ENCODE peak calls at places on chromosomes 2 and 18, in seven cellular contexts. F, S, J, V, A, O and H are unnamed samples.

GRCh38 chr2:156903335-156903734 is 354.2 kb upstream of the GALNT5 start:
- DNase-seq in J (no peak), O (no peak), V (no peak), A (no peak), F (no peak), S (no peak), H (no peak)

GRCh38 chr2:217223222-217223930 is 363.5 kb upstream of the TNP1 start:
- DNase-seq in F (no peak), O (peak; percentile 92), V (peak; percentile 39), S (no peak), A (peak; percentile 38), J (no peak), H (no peak)

GRCh38 chr2:71100195-71100964 is 29.6 kb downstream of the MCEE start:
- DNase-seq in J (peak; percentile 8), S (peak; percentile 68), A (peak; percentile 26), F (peak; percentile 48), V (peak; percentile 41), O (peak; percentile 58), H (peak; percentile 58)

GRCh38 chr2:9758741-9759140 is 84.5 kb upstream of the TAF1B start:
- DNase-seq in O (no peak), S (no peak), V (no peak), F (no peak), A (no peak), J (no peak), H (peak; percentile 70)

GRCh38 chr2:71691747-71692455 is 238.5 kb downstream of the DYSF start:
- DNase-seq in V (no peak), A (no peak), S (no peak), J (no peak), F (no peak), O (no peak), H (no peak)

GRCh38 chr2:62801814-62802524 is 96.5 kb downstream of the EHBP1 start:
- DNase-seq in S (no peak), O (peak; percentile 28), V (no peak), F (no peak), A (no peak), J (no peak), H (no peak)

GRCh38 chr2:231294578-231295362 is 96.3 kb downstream of the ARMC9 start:
- DNase-seq in J (no peak), S (no peak), V (no peak), A (no peak), F (peak; percentile 50), O (no peak), H (no peak)

GRCh38 chr2:215847056-215847455 is 166.3 kb downstream of the MREG start:
- DNase-seq in F (no peak), O (no peak), S (no peak), A (no peak), V (no peak), J (no peak), H (no peak)

GRCh38 chr18:76493213-76494107 is 1.6 kb downstream of the ZNF516 start:
- DNase-seq in A (no peak), O (peak; percentile 73), F (no peak), V (peak; percentile 25), J (peak; percentile 72), S (no peak), H (peak; percentile 17)

GRCh38 chr2:226649871-226650660 is 149.6 kb downstream of the IRS1 start:
- DNase-seq in J (peak; percentile 16), V (peak; percentile 67), O (peak; percentile 75), F (peak; percentile 15), A (peak; percentile 71), S (peak; percentile 82), H (peak; percentile 93)

GRCh38 chr2:224948859-224949258 is 93.4 kb downstream of the DOCK10 start:
- DNase-seq in F (peak; percentile 72), V (no peak), O (no peak), J (no peak), S (no peak), A (no peak), H (no peak)

GRCh38 chr2:215654177-215654850 is 218.4 kb upstream of the FN1 start:
- DNase-seq in A (no peak), V (no peak), F (no peak), O (no peak), S (no peak), J (no peak), H (peak; percentile 22)

GRCh38 chr2:80061881-80062280 is 242.7 kb downstream of the LRRTM1 start:
- DNase-seq in J (no peak), V (no peak), O (no peak), S (no peak), A (no peak), F (no peak), H (no peak)

GRCh38 chr2:226431301-226431955 is 368.2 kb downstream of the IRS1 start:
- DNase-seq in V (no peak), A (peak; percentile 36), J (no peak), O (no peak), F (no peak), S (no peak), H (no peak)

GRCh38 chr2:46964835-46965560 is 49.4 kb upstream of the MCFD2 start:
- DNase-seq in S (no peak), F (no peak), J (no peak), V (no peak), A (peak; percentile 67), O (no peak), H (peak; percentile 94)

GRCh38 chr18:46213295-46213694 is 109.1 kb downstream of the HAUS1 start:
- DNase-seq in V (no peak), O (peak; percentile 41), F (no peak), S (no peak), A (no peak), J (no peak), H (no peak)

GRCh38 chr2:100877555-100877954 is 57.6 kb downstream of the NPAS2 start:
- DNase-seq in A (no peak), S (no peak), F (no peak), J (no peak), V (no peak), O (no peak), H (no peak)

GRCh38 chr18:44180683-44181082 is 500.0 kb upstream of the SETBP1 start:
- DNase-seq in F (no peak), J (no peak), O (no peak), A (no peak), S (no peak), V (no peak), H (no peak)

GRCh38 chr2:177207101-177207500 is 5.5 kb upstream of the HNRNPA3 start:
- DNase-seq in O (peak; percentile 68), F (no peak), J (no peak), V (no peak), S (no peak), A (no peak), H (no peak)

GRCh38 chr18:79788096-79789085 is 9.3 kb upstream of the KCNG2 start:
- DNase-seq in J (no peak), F (no peak), V (no peak), S (no peak), A (no peak), O (no peak), H (no peak)

GRCh38 chr2:20634430-20635095 is 16.3 kb downstream of the HS1BP3 start:
- DNase-seq in V (peak; percentile 56), A (no peak), J (no peak), O (no peak), F (no peak), S (no peak), H (peak; percentile 52)

GRCh38 chr2:156023266-156023879 is 309.1 kb downstream of the NR4A2 start:
- DNase-seq in A (no peak), O (no peak), V (no peak), J (no peak), S (no peak), F (no peak), H (no peak)

GRCh38 chr2:59276033-59276432 is 1034.9 kb upstream of the FANCL start:
- DNase-seq in O (peak; percentile 37), V (no peak), S (no peak), J (no peak), F (no peak), A (no peak), H (no peak)

GRCh38 chr2:127605691-127606277 is 40.2 kb upstream of the GPR17 start:
- DNase-seq in S (no peak), A (no peak), F (no peak), O (no peak), V (no peak), J (no peak), H (no peak)

GRCh38 chr2:120564213-120565094 is 171.2 kb upstream of the GLI2 start:
- DNase-seq in O (no peak), J (no peak), F (no peak), A (peak; percentile 98), V (no peak), S (no peak), H (no peak)

GRCh38 chr2:216002693-216003092 is 10.7 kb downstream of the MREG start:
- DNase-seq in F (no peak), S (no peak), J (no peak), O (no peak), V (no peak), A (no peak), H (no peak)

GRCh38 chr18:57943723-57944122 is 100.3 kb upstream of the NEDD4L start:
- DNase-seq in F (no peak), V (no peak), O (no peak), A (no peak), S (no peak), J (no peak), H (no peak)

GRCh38 chr18:4040391-4041172 is 414.5 kb downstream of the DLGAP1 start:
- DNase-seq in J (no peak), A (no peak), S (no peak), O (peak; percentile 48), F (no peak), V (no peak), H (no peak)

GRCh38 chr18:435940-436339 is 64.6 kb downstream of the COLEC12 start:
- DNase-seq in F (no peak), S (no peak), O (no peak), J (peak; percentile 87), V (no peak), A (peak; percentile 46), H (no peak)

GRCh38 chr2:80329491-80329890 is 24.9 kb upstream of the LRRTM1 start:
- DNase-seq in J (no peak), S (no peak), A (no peak), F (no peak), V (no peak), O (no peak), H (no peak)

GRCh38 chr2:236895497-236895896 is 190.2 kb upstream of the COPS8 start:
- DNase-seq in V (no peak), F (no peak), O (no peak), S (no peak), J (no peak), A (no peak), H (no peak)

GRCh38 chr2:240225660-240226475 is 85.4 kb upstream of the OTOS start:
- DNase-seq in O (no peak), F (no peak), S (no peak), J (no peak), V (no peak), A (no peak), H (no peak)

GRCh38 chr2:239331560-239331959 is 69.3 kb downstream of the HDAC4 start:
- DNase-seq in F (no peak), J (no peak), V (no peak), S (no peak), A (no peak), O (no peak), H (no peak)

GRCh38 chr2:232535761-232536530 is 3.5 kb upstream of the CHRNG start:
- DNase-seq in F (no peak), V (no peak), O (no peak), S (no peak), A (no peak), J (no peak), H (no peak)

GRCh38 chr18:25057491-25058050 is 294.4 kb downstream of the ZNF521 start:
- DNase-seq in J (no peak), A (no peak), O (no peak), S (no peak), F (no peak), V (no peak), H (no peak)